ENCODE peak calls at places on chromosome 1, in five cellular contexts. Y, D, T, I and S are unnamed samples.
A peak's percentile ranks its signal among the peaks of the same experiment; 100 is the strongest.

GRCh38 chr1:18144921-18145699 is 37.5 kb downstream of the IGSF21 start:
- DNase-seq in Y (no peak), D (no peak), T (no peak), I (no peak), S (no peak)

GRCh38 chr1:111906816-111907215 is 82.7 kb downstream of the KCND3 start:
- DNase-seq in Y (no peak), D (no peak), T (no peak), I (no peak), S (no peak)

GRCh38 chr1:172653015-172653709 is 5.7 kb upstream of the FASLG start:
- DNase-seq in Y (peak; percentile 63), D (no peak), T (no peak), I (no peak), S (no peak)

GRCh38 chr1:185652348-185652747 is 81.8 kb upstream of the HMCN1 start:
- DNase-seq in Y (no peak), D (peak; percentile 20), T (no peak), I (no peak), S (no peak)

GRCh38 chr1:116375884-116376733 is 3.1 kb downstream of the ATP1A1 start:
- DNase-seq in Y (peak; percentile 68), D (peak; percentile 68), T (no peak), I (no peak), S (no peak)

GRCh38 chr1:51058863-51059262 is 43.2 kb upstream of the C1orf185 start:
- DNase-seq in Y (peak; percentile 37), D (peak; percentile 59), T (peak; percentile 17), I (peak; percentile 12), S (no peak)

GRCh38 chr1:32138965-32139364 is 31.1 kb downstream of the KPNA6 start:
- DNase-seq in Y (peak; percentile 55), D (peak; percentile 57), T (no peak), I (no peak), S (no peak)

GRCh38 chr1:12052008-12052573 is 11.0 kb upstream of the TNFRSF8 start:
- DNase-seq in Y (peak; percentile 83), D (no peak), T (peak; percentile 92), I (peak; percentile 96), S (no peak)

GRCh38 chr1:220788146-220788545 is 1.4 kb downstream of the MTARC1 start:
- DNase-seq in Y (no peak), D (peak; percentile 21), T (no peak), I (no peak), S (no peak)

GRCh38 chr1:66374561-66375111 is 159.3 kb upstream of the SGIP1 start:
- DNase-seq in Y (peak; percentile 95), D (no peak), T (no peak), I (peak; percentile 96), S (no peak)

GRCh38 chr1:93839307-93839706 is 39.7 kb downstream of the DNTTIP2 start:
- DNase-seq in Y (peak; percentile 95), D (no peak), T (no peak), I (no peak), S (no peak)

GRCh38 chr1:201376464-201377374 is 761 bp downstream of the TNNT2 start:
- DNase-seq in Y (peak; percentile 46), D (peak; percentile 39), T (peak; percentile 82), I (no peak), S (peak; percentile 58)

GRCh38 chr1:167627865-167628641 is 2.0 kb upstream of the RCSD1 start:
- DNase-seq in Y (no peak), D (peak; percentile 48), T (peak; percentile 93), I (peak; percentile 89), S (no peak)

GRCh38 chr1:203040518-203041275 is 14.4 kb downstream of the PPFIA4 start:
- DNase-seq in Y (no peak), D (no peak), T (no peak), I (no peak), S (no peak)

GRCh38 chr1:101081496-101082282 is 56.1 kb upstream of the DPH5 start:
- DNase-seq in Y (no peak), D (no peak), T (no peak), I (no peak), S (no peak)

GRCh38 chr1:248849152-248849551 is 9.7 kb downstream of the ZNF692 start:
- DNase-seq in Y (no peak), D (no peak), T (no peak), I (no peak), S (no peak)

GRCh38 chr1:203267347-203267846 is 37.9 kb upstream of the BTG2 start:
- DNase-seq in Y (peak; percentile 78), D (peak; percentile 72), T (peak; percentile 77), I (no peak), S (peak; percentile 80)

GRCh38 chr1:183757061-183757460 is 47.9 kb upstream of the RGL1 start:
- DNase-seq in Y (peak; percentile 84), D (no peak), T (no peak), I (no peak), S (no peak)

GRCh38 chr1:22975694-22976093 is 3.0 kb upstream of the LACTBL1 start:
- DNase-seq in Y (peak; percentile 13), D (no peak), T (no peak), I (no peak), S (no peak)

GRCh38 chr1:178341218-178341956 is 155.4 kb downstream of the CLEC20A start:
- DNase-seq in Y (peak; percentile 80), D (no peak), T (no peak), I (no peak), S (peak; percentile 11)

GRCh38 chr1:179025125-179025974 is at the start of gene FAM20B:
- DNase-seq in Y (peak; percentile 88), D (peak; percentile 84), T (peak; percentile 100), I (peak; percentile 59), S (peak; percentile 99)

GRCh38 chr1:62247391-62248168 is 52.9 kb downstream of the L1TD1 start:
- DNase-seq in Y (no peak), D (no peak), T (no peak), I (no peak), S (peak; percentile 66)

GRCh38 chr1:210586785-210587184 is 258.1 kb downstream of the HHAT start:
- DNase-seq in Y (no peak), D (no peak), T (no peak), I (no peak), S (no peak)

GRCh38 chr1:172940170-172940855 is 110.4 kb downstream of the TNFSF18 start:
- DNase-seq in Y (peak; percentile 90), D (no peak), T (no peak), I (no peak), S (no peak)

GRCh38 chr1:197156692-197157091 is 10.2 kb upstream of the ASPM start:
- DNase-seq in Y (no peak), D (no peak), T (no peak), I (no peak), S (no peak)

GRCh38 chr1:48693674-48694347 is 82.9 kb downstream of the BEND5 start:
- DNase-seq in Y (no peak), D (no peak), T (no peak), I (no peak), S (no peak)

GRCh38 chr1:244381887-244382565 is 69.7 kb downstream of the ADSS2 start:
- DNase-seq in Y (peak; percentile 76), D (no peak), T (no peak), I (no peak), S (no peak)

GRCh38 chr1:230163719-230164118 is 96.7 kb downstream of the GALNT2 start:
- DNase-seq in Y (no peak), D (no peak), T (no peak), I (no peak), S (no peak)
- TF ChIP-seq RAD21 in Y (no peak), D (no peak), T (no peak), I (no peak), S (no peak)

GRCh38 chr1:156101880-156102279 is 12.6 kb upstream of the LMNA start:
- DNase-seq in Y (no peak), D (no peak), T (no peak), I (no peak), S (no peak)
- TF ChIP-seq MXI1 in Y (no peak), D (no peak), T (no peak), I (no peak), S (no peak)

GRCh38 chr1:232047473-232047872 is 420.9 kb downstream of the DISC1 start:
- DNase-seq in Y (no peak), D (no peak), T (no peak), I (no peak), S (no peak)

GRCh38 chr1:232049335-232049734 is 422.7 kb downstream of the DISC1 start:
- DNase-seq in Y (no peak), D (peak; percentile 37), T (no peak), I (no peak), S (no peak)

GRCh38 chr1:232045571-232045970 is 419.0 kb downstream of the DISC1 start:
- DNase-seq in Y (no peak), D (no peak), T (no peak), I (no peak), S (no peak)

GRCh38 chr1:232046531-232047283 is 420.1 kb downstream of the DISC1 start:
- DNase-seq in Y (no peak), D (no peak), T (no peak), I (no peak), S (no peak)

DNA sequence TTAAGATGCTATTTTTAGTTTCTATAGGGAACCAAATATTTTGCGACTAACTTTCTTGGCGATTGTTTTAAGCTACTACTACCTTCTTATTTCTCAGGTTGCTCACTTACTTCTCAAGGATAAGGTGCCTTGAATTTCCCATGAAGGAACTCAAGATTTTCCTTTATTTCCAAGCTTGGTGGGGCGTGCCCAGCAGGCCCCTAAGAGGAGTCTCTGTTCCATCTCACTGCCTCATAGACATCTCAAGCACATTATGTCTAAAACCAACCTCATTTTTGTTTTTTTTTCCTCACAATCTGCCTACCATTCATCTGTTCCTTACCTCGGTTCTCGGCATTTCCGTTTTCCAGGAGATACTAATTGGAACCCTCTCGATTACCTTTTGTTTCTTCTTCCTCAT is 421.9 kb downstream of the DISC1 start:
- DNase-seq in Y (no peak), D (no peak), T (no peak), I (no peak), S (no peak)
- TF ChIP-seq RAD21 in Y (no peak), D (no peak), T (no peak), I (no peak), S (no peak)

GRCh38 chr1:113616201-113616600 is 143.1 kb downstream of the PHTF1 start:
- DNase-seq in Y (peak; percentile 30), D (no peak), T (no peak), I (no peak), S (no peak)
- TF ChIP-seq MXI1 in Y (no peak), D (no peak), T (no peak), I (no peak), S (no peak)